ENCODE peak calls at places on chromosomes 16 and 17, in five cellular contexts. One of them, this sample, is unnamed.

GRCh38 chr16:19884611-19885455 is at the start of gene GPRC5B:
- DNase-seq in tibial nerve: peak; percentile 18
- DNase-seq in colonic mucosa: peak; percentile 48
- DNase-seq in H9: peak; percentile 63
- DNase-seq in CD8-positive, alpha-beta memory T cell: peak; percentile 68
- DNase-seq in this sample: peak; percentile 60

GRCh38 chr17:19753661-19754463 is 5.8 kb upstream of the ALDH3A1 start:
- DNase-seq in tibial nerve: no peak
- DNase-seq in H9: no peak
- DNase-seq in CD8-positive, alpha-beta memory T cell: peak; percentile 18
- DNase-seq in colonic mucosa: peak; percentile 63
- DNase-seq in this sample: peak; percentile 78

GRCh38 chr16:50671644-50672260 is 9.4 kb downstream of the SNX20 start:
- DNase-seq in H9: no peak
- DNase-seq in CD8-positive, alpha-beta memory T cell: no peak
- DNase-seq in colonic mucosa: peak; percentile 41
- DNase-seq in tibial nerve: no peak
- DNase-seq in this sample: no peak

GRCh38 chr17:62823111-62823895 is 15.2 kb upstream of the MARCHF10 start:
- DNase-seq in CD8-positive, alpha-beta memory T cell: no peak
- DNase-seq in H9: no peak
- DNase-seq in tibial nerve: no peak
- DNase-seq in colonic mucosa: no peak
- DNase-seq in this sample: no peak

GRCh38 chr17:74605361-74605760 is 13.3 kb upstream of the CD300LD start:
- DNase-seq in colonic mucosa: no peak
- DNase-seq in H9: no peak
- DNase-seq in CD8-positive, alpha-beta memory T cell: no peak
- DNase-seq in tibial nerve: peak; percentile 35
- DNase-seq in this sample: peak; percentile 83

GRCh38 chr16:29111421-29111820 is 126.6 kb downstream of the LAT start:
- DNase-seq in tibial nerve: no peak
- DNase-seq in CD8-positive, alpha-beta memory T cell: no peak
- DNase-seq in colonic mucosa: no peak
- DNase-seq in H9: no peak
- DNase-seq in this sample: no peak

GRCh38 chr17:64022631-64023063 is 2.2 kb upstream of the ICAM2 start:
- DNase-seq in H9: no peak
- DNase-seq in tibial nerve: no peak
- DNase-seq in colonic mucosa: peak; percentile 11
- DNase-seq in CD8-positive, alpha-beta memory T cell: no peak
- DNase-seq in this sample: no peak

GRCh38 chr16:74936902-74937560 is 47.9 kb downstream of the WDR59 start:
- DNase-seq in colonic mucosa: no peak
- DNase-seq in CD8-positive, alpha-beta memory T cell: no peak
- DNase-seq in H9: no peak
- DNase-seq in tibial nerve: no peak
- DNase-seq in this sample: no peak

GRCh38 chr16:78257376-78257728 is 157.9 kb downstream of the WWOX start:
- DNase-seq in H9: no peak
- DNase-seq in tibial nerve: no peak
- DNase-seq in colonic mucosa: no peak
- DNase-seq in CD8-positive, alpha-beta memory T cell: no peak
- DNase-seq in this sample: no peak

GRCh38 chr16:57316390-57317017 is 32.0 kb upstream of the PLLP start:
- DNase-seq in colonic mucosa: no peak
- DNase-seq in tibial nerve: peak; percentile 37
- DNase-seq in H9: no peak
- DNase-seq in CD8-positive, alpha-beta memory T cell: no peak
- DNase-seq in this sample: peak; percentile 81

GRCh38 chr16:85781156-85781555 is 18.2 kb downstream of the EMC8 start:
- DNase-seq in CD8-positive, alpha-beta memory T cell: no peak
- DNase-seq in tibial nerve: no peak
- DNase-seq in colonic mucosa: no peak
- DNase-seq in H9: no peak
- DNase-seq in this sample: no peak

GRCh38 chr16:15778204-15778743 is 78.6 kb downstream of the MYH11 start:
- DNase-seq in CD8-positive, alpha-beta memory T cell: no peak
- DNase-seq in H9: no peak
- DNase-seq in tibial nerve: no peak
- DNase-seq in colonic mucosa: no peak
- DNase-seq in this sample: no peak

GRCh38 chr16:84481051-84481735 is 23.3 kb downstream of the MEAK7 start:
- DNase-seq in colonic mucosa: peak; percentile 15
- DNase-seq in CD8-positive, alpha-beta memory T cell: no peak
- DNase-seq in tibial nerve: no peak
- DNase-seq in H9: no peak
- DNase-seq in this sample: no peak

GRCh38 chr16:4753227-4753626 is 13.7 kb downstream of the ZNF500 start:
- DNase-seq in colonic mucosa: no peak
- DNase-seq in CD8-positive, alpha-beta memory T cell: no peak
- DNase-seq in tibial nerve: no peak
- DNase-seq in H9: no peak
- DNase-seq in this sample: no peak

GRCh38 chr16:75770051-75770450 is 43.8 kb upstream of the CPHXL start:
- DNase-seq in colonic mucosa: no peak
- DNase-seq in H9: no peak
- DNase-seq in CD8-positive, alpha-beta memory T cell: no peak
- DNase-seq in tibial nerve: no peak
- DNase-seq in this sample: no peak

GRCh38 chr17:12667299-12667958 is 1.7 kb downstream of the MYOCD start:
- DNase-seq in CD8-positive, alpha-beta memory T cell: no peak
- DNase-seq in colonic mucosa: no peak
- DNase-seq in tibial nerve: no peak
- DNase-seq in H9: peak; percentile 78
- DNase-seq in this sample: no peak

GRCh38 chr16:35492225-35492624 is 2032.8 kb downstream of the TP53TG3F start:
- DNase-seq in colonic mucosa: no peak
- DNase-seq in H9: no peak
- DNase-seq in CD8-positive, alpha-beta memory T cell: no peak
- DNase-seq in tibial nerve: no peak
- DNase-seq in this sample: no peak

GRCh38 chr17:77282524-77283515 is 142.1 kb downstream of the SEC14L1 start:
- DNase-seq in CD8-positive, alpha-beta memory T cell: no peak
- DNase-seq in H9: peak; percentile 70
- DNase-seq in tibial nerve: no peak
- DNase-seq in colonic mucosa: peak; percentile 85
- DNase-seq in this sample: no peak

GRCh38 chr16:82660078-82660645 is 33.4 kb downstream of the CDH13 start:
- DNase-seq in tibial nerve: no peak
- DNase-seq in CD8-positive, alpha-beta memory T cell: peak; percentile 60
- DNase-seq in H9: peak; percentile 38
- DNase-seq in colonic mucosa: no peak
- DNase-seq in this sample: no peak

GRCh38 chr16:20348365-20349185 is 3.9 kb downstream of the UMOD start:
- DNase-seq in H9: peak; percentile 91
- DNase-seq in colonic mucosa: peak; percentile 25
- DNase-seq in CD8-positive, alpha-beta memory T cell: no peak
- DNase-seq in tibial nerve: no peak
- DNase-seq in this sample: no peak

GRCh38 chr16:528111-529011 is 849 bp downstream of the CAPN15 start:
- DNase-seq in CD8-positive, alpha-beta memory T cell: no peak
- DNase-seq in tibial nerve: no peak
- DNase-seq in H9: no peak
- DNase-seq in colonic mucosa: peak; percentile 85
- DNase-seq in this sample: no peak

DNA sequence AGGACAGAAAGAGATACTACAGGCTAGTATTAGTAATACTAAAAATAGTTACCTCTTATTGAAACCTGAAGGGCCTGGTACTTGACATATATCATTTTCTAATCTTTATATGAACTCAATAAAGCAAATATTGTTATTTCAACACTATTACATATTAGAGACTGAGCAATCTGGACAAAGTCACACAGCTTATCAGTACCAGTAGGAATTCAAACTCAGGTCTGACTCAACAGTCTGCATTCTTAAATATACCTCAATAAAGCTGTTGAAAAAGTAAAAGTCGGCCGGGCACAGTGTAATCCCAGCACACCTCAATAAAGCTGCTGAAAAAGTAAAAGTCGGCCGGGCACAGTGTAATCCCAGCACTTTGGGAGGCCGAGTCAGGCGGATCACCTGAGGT is 67.4 kb downstream of the KANSL1 start:
- DNase-seq in CD8-positive, alpha-beta memory T cell: no peak
- DNase-seq in H9: no peak
- DNase-seq in tibial nerve: no peak
- DNase-seq in colonic mucosa: no peak
- DNase-seq in this sample: no peak
- H3K4me1 ChIP-seq in CD8-positive, alpha-beta memory T cell: peaks cover 84% of the 10 kb centered on the region
- H3K4me1 ChIP-seq in H9: peaks cover 2% of the 10 kb centered on the region
- H3K4me1 ChIP-seq in tibial nerve: no peaks in the 10 kb centered on the region
- H3K4me1 ChIP-seq in colonic mucosa: peaks cover 3% of the 10 kb centered on the region
- H3K4me1 ChIP-seq in this sample: peaks cover 20% of the 10 kb centered on the region

DNA sequence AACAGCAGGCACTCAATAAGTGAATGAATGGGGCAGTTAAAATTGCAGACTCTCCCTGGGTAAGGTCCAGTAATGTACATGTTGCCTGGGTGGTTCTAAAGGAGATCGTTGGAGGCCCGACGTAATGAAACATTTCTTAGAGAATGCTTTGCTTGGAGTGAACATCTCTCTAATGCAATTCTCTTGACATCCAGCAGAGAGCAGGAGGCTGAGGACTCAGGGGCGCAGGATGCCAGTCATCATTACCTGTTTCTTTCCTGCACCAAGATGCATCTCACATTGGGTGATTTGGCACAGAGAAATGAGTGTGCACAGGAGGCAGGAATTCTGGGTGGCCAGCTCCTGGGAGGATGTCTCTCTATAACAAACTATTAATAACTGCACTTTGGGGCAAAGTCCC is 130.3 kb upstream of the RBBP6 start:
- DNase-seq in H9: peak; percentile 43
- DNase-seq in CD8-positive, alpha-beta memory T cell: no peak
- DNase-seq in tibial nerve: no peak
- DNase-seq in colonic mucosa: no peak
- DNase-seq in this sample: no peak
- H3K27me3 ChIP-seq in H9: no peaks in the 10 kb centered on the region
- H3K27me3 ChIP-seq in CD8-positive, alpha-beta memory T cell: no peaks in the 10 kb centered on the region
- H3K27me3 ChIP-seq in tibial nerve: no peaks in the 10 kb centered on the region
- H3K27me3 ChIP-seq in colonic mucosa: no peaks in the 10 kb centered on the region
- H3K27me3 ChIP-seq in this sample: no peaks in the 10 kb centered on the region

DNA sequence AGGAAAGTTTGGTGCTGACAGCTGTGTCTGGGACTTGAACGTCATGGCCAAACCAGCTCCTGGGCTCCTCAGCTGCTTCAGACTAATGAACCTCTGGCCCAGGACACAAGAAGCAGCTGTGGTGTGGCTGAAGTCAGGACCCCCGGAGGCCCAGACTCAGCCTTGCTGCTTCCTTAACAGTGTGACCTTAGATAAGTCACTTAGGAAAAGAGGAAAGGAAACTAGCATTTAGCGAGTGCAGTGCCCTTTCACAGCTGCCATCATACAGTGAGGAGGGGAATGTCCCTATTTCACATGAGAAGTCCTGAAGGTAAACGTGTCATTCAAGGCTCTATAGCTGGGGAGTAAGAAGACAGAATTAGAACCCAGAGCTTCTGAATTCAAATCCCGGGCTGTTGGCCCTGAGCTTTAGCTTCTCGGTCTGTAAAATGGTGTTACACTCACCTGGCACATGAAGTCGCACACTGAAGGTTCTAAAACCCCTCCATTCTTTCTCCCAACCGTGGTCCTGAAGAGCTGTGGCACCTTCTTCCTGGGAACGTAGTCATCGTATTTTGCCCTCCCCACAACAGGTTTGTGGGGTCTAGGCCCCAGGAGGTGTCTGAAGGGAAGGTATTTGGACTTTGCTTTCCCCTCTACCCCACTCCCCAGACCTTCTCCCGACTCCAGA is 910 bp upstream of the RAMP2 start:
- DNase-seq in CD8-positive, alpha-beta memory T cell: no peak
- DNase-seq in tibial nerve: no peak
- DNase-seq in H9: no peak
- DNase-seq in colonic mucosa: no peak
- DNase-seq in this sample: no peak
- H3K27ac ChIP-seq in CD8-positive, alpha-beta memory T cell: no peak overlapping the region
- H3K27ac ChIP-seq in tibial nerve: peak overlapping the region; percentile 79
- H3K27ac ChIP-seq in H9: no peak overlapping the region
- H3K27ac ChIP-seq in colonic mucosa: no peak overlapping the region
- H3K27ac ChIP-seq in this sample: no peak overlapping the region

DNA sequence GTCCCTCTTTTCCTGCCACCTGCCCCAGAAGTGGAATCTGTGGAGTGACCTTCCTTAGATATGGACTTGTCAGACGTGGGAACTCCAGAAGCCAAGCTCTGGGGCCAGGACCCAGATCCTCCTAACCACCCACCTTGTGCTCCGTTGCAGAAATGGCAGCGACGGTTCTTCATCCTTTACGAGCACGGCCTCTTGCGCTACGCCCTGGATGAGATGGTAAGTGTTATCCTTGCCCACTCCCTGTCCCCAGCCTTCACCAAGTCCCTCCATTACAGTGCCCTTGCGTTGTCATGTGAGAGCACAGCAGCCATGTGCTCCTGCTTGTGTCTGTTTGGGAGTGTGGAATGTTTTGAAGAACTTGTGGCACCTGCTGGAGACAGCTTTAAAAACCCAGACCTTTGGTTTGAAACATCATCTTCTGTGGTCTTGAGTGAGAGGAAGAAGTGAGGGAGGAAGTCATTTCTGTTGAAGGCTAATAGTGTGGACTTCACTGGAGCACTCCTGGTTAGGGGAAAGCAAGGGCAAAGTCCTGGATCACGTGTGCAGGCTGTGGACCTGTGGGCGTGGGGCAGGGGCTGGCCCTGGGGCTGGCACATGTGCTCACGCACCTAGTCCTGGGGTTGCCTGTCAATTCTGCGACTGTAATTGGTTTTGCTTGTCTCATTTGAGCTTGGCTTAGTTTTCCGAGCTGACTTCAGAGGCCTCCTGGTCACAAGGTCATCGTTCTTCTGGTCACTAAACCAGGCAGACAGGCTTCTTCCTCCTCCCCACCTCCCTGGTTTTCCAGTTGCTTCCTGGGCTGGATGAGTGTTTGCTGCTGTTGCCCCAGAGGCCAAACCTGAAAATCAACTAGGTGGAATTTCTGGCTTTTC is 35.8 kb downstream of the MPRIP start:
- DNase-seq in colonic mucosa: peak; percentile 77
- DNase-seq in tibial nerve: no peak
- DNase-seq in H9: no peak
- DNase-seq in CD8-positive, alpha-beta memory T cell: peak; percentile 10
- DNase-seq in this sample: peak; percentile 31
- H3K4me1 ChIP-seq in colonic mucosa: peaks cover 19% of the 10 kb centered on the region
- H3K4me1 ChIP-seq in tibial nerve: no peaks in the 10 kb centered on the region
- H3K4me1 ChIP-seq in H9: no peaks in the 10 kb centered on the region
- H3K4me1 ChIP-seq in CD8-positive, alpha-beta memory T cell: peaks cover 17% of the 10 kb centered on the region
- H3K4me1 ChIP-seq in this sample: no peaks in the 10 kb centered on the region

This sample was measured in aorta.